ENCODE peak calls at places on chromosomes 2 and 18, in five cellular contexts. U is endodermal cell, F is fibroblast of lung, Z is fibroblast of the aortic adventitia, O is GM12878. C is an unnamed sample.

GRCh38 chr2:164913011-164913410 is 42.3 kb downstream of the SLC38A11 start:
- DNase-seq in F (no peak), Z (no peak), U (no peak), O (no peak), C (no peak)

GRCh38 chr2:44351088-44351487 is 10.2 kb downstream of the PREPL start:
- DNase-seq in Z (peak), U (no peak), O (no peak), F (peak), C (peak)

GRCh38 chr2:84238907-84239306 is 220.2 kb downstream of the SUCLG1 start:
- DNase-seq in O (no peak), U (no peak), F (no peak), Z (no peak), C (no peak)

GRCh38 chr2:233081232-233081730 is 21.1 kb downstream of the INPP5D start:
- DNase-seq in U (no peak), F (no peak), Z (no peak), O (no peak), C (no peak)

GRCh38 chr2:100673691-100674485 is 111.1 kb downstream of the PDCL3 start:
- DNase-seq in U (no peak), F (no peak), Z (no peak), O (no peak), C (no peak)

GRCh38 chr2:79178073-79178720 is 18.6 kb upstream of the REG3A start:
- DNase-seq in F (no peak), O (no peak), U (no peak), Z (no peak), C (no peak)

GRCh38 chr2:46858697-46859080 is 56.9 kb downstream of the MCFD2 start:
- DNase-seq in O (no peak), U (no peak), F (peak), Z (peak), C (peak)

GRCh38 chr2:188369365-188369764 is 77.7 kb downstream of the GULP1 start:
- DNase-seq in F (peak), Z (peak), U (peak), O (no peak), C (peak)

GRCh38 chr2:39377226-39377939 is 59.7 kb downstream of the MAP4K3 start:
- DNase-seq in O (peak), U (no peak), F (peak), Z (no peak), C (peak)

GRCh38 chr2:76447294-76447693 is 736.6 kb upstream of the GCFC2 start:
- DNase-seq in O (no peak), Z (no peak), U (no peak), F (no peak), C (no peak)

GRCh38 chr2:28338046-28338753 is 54.5 kb upstream of the FOSL2 start:
- DNase-seq in F (peak), O (no peak), U (no peak), Z (peak), C (peak)

GRCh38 chr2:122706757-122707223 is 951.3 kb downstream of the TSN start:
- DNase-seq in F (no peak), U (no peak), Z (no peak), O (no peak), C (no peak)

GRCh38 chr18:4797286-4797685 is 342.2 kb upstream of the DLGAP1 start:
- DNase-seq in U (no peak), Z (no peak), O (no peak), F (no peak), C (no peak)

GRCh38 chr2:88144914-88145497 is 17.1 kb upstream of the FABP1 start:
- DNase-seq in Z (no peak), F (no peak), O (no peak), U (no peak), C (no peak)

GRCh38 chr2:39603436-39603835 is 62.3 kb upstream of the TMEM178A start:
- DNase-seq in O (no peak), Z (peak), U (no peak), F (no peak), C (peak)

GRCh38 chr2:44139741-44140140 is 28.9 kb upstream of the PPM1B start:
- DNase-seq in U (no peak), Z (no peak), O (no peak), F (no peak), C (no peak)

GRCh38 chr2:172460780-172461201 is 33.4 kb downstream of the ITGA6 start:
- DNase-seq in U (no peak), Z (peak), O (no peak), F (no peak), C (no peak)

GRCh38 chr2:146598791-146599190 is 1246.0 kb upstream of the ACVR2A start:
- DNase-seq in F (no peak), Z (no peak), O (no peak), U (no peak), C (peak)

GRCh38 chr18:79579807-79580480 is 99.7 kb upstream of the CTDP1 start:
- DNase-seq in O (no peak), Z (no peak), U (peak), F (no peak), C (no peak)

GRCh38 chr2:28403388-28403956 is 10.8 kb downstream of the FOSL2 start:
- DNase-seq in O (no peak), U (no peak), Z (no peak), F (no peak), C (no peak)

GRCh38 chr2:178722296-178722695 is 84.9 kb downstream of the TTN start:
- DNase-seq in F (no peak), U (no peak), O (no peak), Z (no peak), C (no peak)

GRCh38 chr18:23059541-23060465 is 75.5 kb upstream of the CABLES1 start:
- DNase-seq in O (no peak), F (no peak), U (peak), Z (no peak), C (no peak)

GRCh38 chr2:114079366-114080004 is 189.6 kb downstream of the ACTR3 start:
- DNase-seq in F (no peak), Z (no peak), U (no peak), O (no peak), C (no peak)

GRCh38 chr2:190328748-190329147 is 9.1 kb upstream of the HIBCH start:
- DNase-seq in F (no peak), Z (peak), U (no peak), O (no peak), C (peak)

GRCh38 chr18:45026162-45026561 is 345.5 kb downstream of the SETBP1 start:
- DNase-seq in O (no peak), U (no peak), F (no peak), Z (no peak), C (no peak)

GRCh38 chr2:118124293-118124891 is 36.1 kb downstream of the INSIG2 start:
- DNase-seq in Z (no peak), U (no peak), F (no peak), O (no peak), C (no peak)

GRCh38 chr2:240711701-240712100 is 20.0 kb downstream of the AQP12A start:
- DNase-seq in Z (no peak), O (no peak), F (no peak), U (no peak), C (no peak)

GRCh38 chr2:17759805-17760204 is 5.9 kb downstream of the GEN1 start:
- DNase-seq in Z (peak), O (no peak), U (no peak), F (no peak), C (peak)

GRCh38 chr18:55402731-55403405 is 185.1 kb downstream of the TCF4 start:
- DNase-seq in O (no peak), F (peak), Z (peak), U (no peak), C (peak)

GRCh38 chr18:55400590-55401274 is 187.3 kb downstream of the TCF4 start:
- DNase-seq in Z (peak), O (no peak), U (no peak), F (peak), C (peak)

GRCh38 chr18:55403555-55403954 is 184.4 kb downstream of the TCF4 start:
- DNase-seq in Z (peak), F (no peak), U (no peak), O (no peak), C (no peak)

GRCh38 chr18:55401638-55402191 is 186.3 kb downstream of the TCF4 start:
- DNase-seq in F (peak), O (no peak), U (peak), Z (peak), C (peak)

DNA sequence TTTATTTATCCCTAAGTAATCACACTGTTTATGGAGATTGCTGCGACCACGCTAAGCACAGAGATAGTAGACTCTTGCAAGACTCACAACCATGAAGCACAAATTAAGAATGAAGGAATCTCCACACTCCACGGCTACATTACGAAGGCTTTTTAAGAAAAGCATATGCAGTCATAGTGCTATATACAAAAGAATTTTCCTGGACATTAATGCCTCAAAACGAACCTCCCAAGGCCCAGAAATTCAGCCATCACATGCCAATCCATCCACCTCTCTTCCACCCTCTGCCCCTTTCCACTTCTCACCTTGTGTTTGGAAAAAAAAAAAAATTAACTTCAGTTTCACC is 186.7 kb downstream of the TCF4 start:
- DNase-seq in F (peak), U (no peak), Z (peak), O (no peak), C (peak)
- H3K4me3 ChIP-seq in F (peak), U (no peak), Z (peak), O (no peak), C (peak)

GRCh38 chr2:31033032-31033431 is 105.2 kb downstream of the GALNT14 start:
- DNase-seq in F (no peak), O (no peak), Z (no peak), U (peak), C (no peak)
- TF ChIP-seq CTCF in F (no peak), O (no peak), Z (no peak), U (peak), C (no peak)

GRCh38 chr2:10812362-10813084 is at the start of gene PDIA6:
- DNase-seq in U (peak), Z (peak), O (peak), F (peak), C (peak)

GRCh38 chr2:10813085-10813748 is 632 bp upstream of the PDIA6 start:
- DNase-seq in Z (peak), O (no peak), F (peak), U (no peak), C (no peak)

GRCh38 chr2:10814142-10814541 is 1.6 kb upstream of the PDIA6 start:
- DNase-seq in U (no peak), O (no peak), Z (no peak), F (no peak), C (no peak)

GRCh38 chr2:10811552-10811951 is 1.0 kb downstream of the PDIA6 start:
- DNase-seq in O (no peak), Z (peak), U (peak), F (no peak), C (no peak)

DNA sequence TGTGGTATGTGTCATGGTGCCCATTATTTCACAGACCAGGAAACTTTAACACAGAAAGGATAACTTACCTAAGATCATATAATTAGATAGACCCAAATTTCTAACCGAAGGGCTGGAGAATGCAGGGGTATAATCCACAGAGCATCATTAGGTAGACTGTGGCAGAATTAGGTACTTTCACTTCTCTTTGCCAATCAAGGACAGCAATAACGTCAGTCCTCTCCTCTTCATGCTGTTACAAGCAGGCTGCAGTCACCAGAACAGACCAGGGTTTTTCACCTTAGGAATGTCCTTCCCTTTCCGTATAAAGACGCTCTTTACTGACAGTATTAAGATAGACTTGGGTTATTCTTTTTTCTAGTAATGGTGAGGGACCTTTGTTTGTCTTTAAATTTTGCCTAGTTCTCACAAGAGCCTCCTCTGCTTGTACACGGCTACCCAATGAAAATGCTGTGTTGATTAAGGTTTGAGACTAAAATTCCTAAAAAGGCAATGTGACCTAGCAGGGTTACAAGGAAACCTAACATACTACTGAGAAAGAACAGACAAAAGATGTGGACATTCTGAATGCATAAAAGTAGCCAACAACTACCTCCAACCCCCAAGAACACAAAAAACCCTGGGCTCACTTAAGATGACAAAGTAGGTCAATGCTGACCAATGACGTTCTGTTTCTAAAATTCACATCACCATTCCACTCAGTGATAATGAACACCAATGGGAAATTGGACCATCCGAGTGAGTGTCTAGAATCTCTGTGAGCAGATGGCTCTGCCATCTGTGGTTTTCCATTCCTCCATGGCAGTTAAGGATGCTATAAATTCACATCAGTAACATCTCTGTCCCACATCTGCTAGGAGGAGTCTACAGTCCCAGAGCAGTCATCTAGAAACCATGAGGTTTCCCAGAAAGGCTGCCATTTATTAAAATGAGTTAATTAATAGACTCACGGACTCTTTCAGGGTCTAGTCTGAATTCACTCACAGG is 2.1 kb downstream of the PDIA6 start:
- DNase-seq in O (peak), U (peak), Z (peak), F (peak), C (peak)
- H3K4me3 ChIP-seq in O (peak), U (peak), Z (peak), F (peak), C (peak)

GRCh38 chr2:14901740-14902139 is 269.2 kb downstream of the LRATD1 start:
- DNase-seq in Z (no peak), O (no peak), F (no peak), U (no peak), C (no peak)

GRCh38 chr2:14902953-14903352 is 270.4 kb downstream of the LRATD1 start:
- DNase-seq in F (no peak), O (no peak), U (no peak), Z (no peak), C (no peak)

GRCh38 chr2:14907014-14907612 is 274.6 kb downstream of the LRATD1 start:
- DNase-seq in F (no peak), O (no peak), U (peak), Z (no peak), C (no peak)

GRCh38 chr2:14905571-14905970 is 273.1 kb downstream of the LRATD1 start:
- DNase-seq in U (no peak), F (no peak), O (no peak), Z (no peak), C (no peak)

GRCh38 chr2:14903709-14904374 is 271.3 kb downstream of the LRATD1 start:
- DNase-seq in Z (no peak), F (no peak), U (peak), O (peak), C (no peak)
- TF ChIP-seq CTCF in Z (peak), F (peak), U (peak), O (peak), C (peak)

DNA sequence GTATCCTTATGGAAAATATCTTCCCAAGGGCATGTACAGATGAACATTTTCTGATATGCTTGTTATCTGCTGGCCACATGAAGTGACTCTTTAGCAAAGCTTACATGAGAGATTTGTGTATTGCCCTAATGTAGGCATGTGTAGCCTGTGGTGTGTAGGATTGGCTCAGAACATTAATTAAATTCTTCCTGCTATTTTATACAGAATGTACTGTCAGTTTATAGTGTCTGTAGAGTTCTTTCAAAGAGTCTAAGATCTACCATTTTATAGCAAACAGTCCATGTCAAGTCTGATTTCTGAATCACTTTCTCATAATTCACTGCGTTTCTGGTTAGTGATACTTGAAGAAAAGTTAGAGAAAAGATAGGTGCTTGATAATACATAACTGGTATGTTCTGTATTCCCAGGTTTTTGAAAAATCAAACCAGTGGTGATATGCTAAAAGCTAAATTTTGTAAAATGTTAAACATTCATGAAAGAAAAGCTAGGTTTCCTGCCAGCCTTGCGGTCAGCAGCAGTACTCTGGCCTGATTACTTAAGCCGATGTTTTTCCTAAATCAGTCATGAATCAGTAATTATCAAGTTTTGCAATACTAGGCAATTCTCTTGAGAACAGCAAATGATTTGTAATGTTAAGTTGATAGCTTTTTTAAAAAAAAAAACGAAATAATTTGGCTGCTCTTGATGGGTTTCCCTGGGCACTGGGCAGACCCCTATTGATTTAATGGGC is 30.9 kb upstream of the EFEMP1 start:
- DNase-seq in F (peak), Z (peak), U (no peak), O (no peak), C (peak)
- H3K4me3 ChIP-seq in F (no peak), Z (no peak), U (no peak), O (no peak), C (no peak)

C was measured in choroid plexus epithelial cell.